ENCODE peak calls at places on chromosomes 4 and X, in four cellular contexts. X is activated CD8-positive, alpha-beta T cell treated with anti-CD3 and anti-CD28 coated beads for 36 hours; Q is Right ventricle myocardium inferior; V is BE2C. W is an unnamed sample.

GRCh38 chr4:2247128-2248043 is 5.5 kb upstream of the HAUS3 start:
- DNase-seq in X (no peak), Q (peak), V (peak), W (no peak)

GRCh38 chr4:109434007-109434792 is 585 bp downstream of the SEC24B start:
- DNase-seq in X (peak), Q (peak), V (peak), W (peak)

GRCh38 chr4:187961171-187961570 is 34.4 kb upstream of the ZFP42 start:
- DNase-seq in X (no peak), Q (no peak), V (no peak), W (no peak)

GRCh38 chr4:176193898-176194297 is 1.5 kb downstream of the SPATA4 start:
- DNase-seq in X (peak), Q (no peak), V (no peak), W (no peak)

GRCh38 chr4:139367421-139368090 is 65.3 kb upstream of the NDUFC1 start:
- DNase-seq in X (no peak), Q (no peak), V (no peak), W (no peak)

GRCh38 chrX:70324326-70324725 is 34.4 kb downstream of the KIF4A start:
- DNase-seq in X (no peak), Q (no peak), V (no peak), W (no peak)

GRCh38 chr4:89305712-89306437 is 1.7 kb downstream of the GPRIN3 start:
- DNase-seq in X (peak), Q (no peak), V (no peak), W (no peak)

GRCh38 chr4:157220026-157220881 is at the start of gene GRIA2:
- DNase-seq in X (peak), Q (no peak), V (peak), W (peak)

GRCh38 chr4:34492414-34492813 is 1751.9 kb downstream of the ARAP2 start:
- DNase-seq in X (no peak), Q (no peak), V (no peak), W (no peak)

GRCh38 chr4:26478330-26478729 is 12.0 kb downstream of the CCKAR start:
- DNase-seq in X (no peak), Q (no peak), V (no peak), W (no peak)

GRCh38 chr4:144384428-144384827 is 243.9 kb upstream of the GYPA start:
- DNase-seq in X (no peak), Q (no peak), V (no peak), W (no peak)

GRCh38 chr4:73976217-73976616 is 5.6 kb downstream of the PF4 start:
- DNase-seq in X (no peak), Q (no peak), V (no peak), W (no peak)

GRCh38 chr4:52103314-52103713 is 52.2 kb downstream of the SPATA18 start:
- DNase-seq in X (no peak), Q (no peak), V (peak), W (no peak)

GRCh38 chrX:31420302-31420701 is 348.5 kb upstream of the FTHL17 start:
- DNase-seq in X (no peak), Q (no peak), V (no peak), W (no peak)

GRCh38 chr4:184382189-184382846 is 92.0 kb downstream of the IRF2 start:
- DNase-seq in X (peak), Q (no peak), V (no peak), W (peak)

GRCh38 chr4:154184238-154184637 is 307.4 kb downstream of the DCHS2 start:
- DNase-seq in X (no peak), Q (no peak), V (no peak), W (no peak)

W was measured in GM10248.